ENCODE peak calls at places on chromosome 18, in ten cellular contexts. One of them, this sample, is unnamed.

GRCh38 chr18:31548825-31549224 is 42.9 kb upstream of the TTR start:
- DNase-seq in skeletal muscle cell: no peak
- DNase-seq in posterior vena cava: no peak
- DNase-seq in nephron progenitor cell: no peak
- DNase-seq in stimulated activated CD8-positive, alpha-beta memory T cell treated with anti-CD3 and anti-CD28 coated beads, Interleukin-12 subunit alpha, Interleukin-12 subunit beta, amount 100 ng/mL, for 1 hour: no peak
- DNase-seq in psoas muscle: no peak
- DNase-seq in AG08395: no peak
- DNase-seq in GM04504: no peak
- DNase-seq in activated CD4-positive, alpha-beta memory T cell treated with anti-CD3 and anti-CD28 coated beads, Interleukin-2, amount 10 ng/mL, durations not matched to agents 7 days and 5 days: no peak
- DNase-seq in NCI-H82: no peak
- DNase-seq in this sample: no peak

GRCh38 chr18:79164696-79165095 is 95.5 kb downstream of the ATP9B start:
- DNase-seq in skeletal muscle cell: no peak
- DNase-seq in posterior vena cava: no peak
- DNase-seq in nephron progenitor cell: no peak
- DNase-seq in stimulated activated CD8-positive, alpha-beta memory T cell treated with anti-CD3 and anti-CD28 coated beads, Interleukin-12 subunit alpha, Interleukin-12 subunit beta, amount 100 ng/mL, for 1 hour: no peak
- DNase-seq in psoas muscle: no peak
- DNase-seq in AG08395: no peak
- DNase-seq in GM04504: no peak
- DNase-seq in activated CD4-positive, alpha-beta memory T cell treated with anti-CD3 and anti-CD28 coated beads, Interleukin-2, amount 10 ng/mL, durations not matched to agents 7 days and 5 days: no peak
- DNase-seq in NCI-H82: no peak
- DNase-seq in this sample: no peak

GRCh38 chr18:9722691-9723090 is 14.6 kb downstream of the RAB31 start:
- DNase-seq in skeletal muscle cell: no peak
- DNase-seq in posterior vena cava: no peak
- DNase-seq in nephron progenitor cell: no peak
- DNase-seq in stimulated activated CD8-positive, alpha-beta memory T cell treated with anti-CD3 and anti-CD28 coated beads, Interleukin-12 subunit alpha, Interleukin-12 subunit beta, amount 100 ng/mL, for 1 hour: no peak
- DNase-seq in psoas muscle: no peak
- DNase-seq in AG08395: no peak
- DNase-seq in GM04504: no peak
- DNase-seq in activated CD4-positive, alpha-beta memory T cell treated with anti-CD3 and anti-CD28 coated beads, Interleukin-2, amount 10 ng/mL, durations not matched to agents 7 days and 5 days: no peak
- DNase-seq in NCI-H82: peak
- DNase-seq in this sample: no peak

GRCh38 chr18:26656401-26656943 is 108.1 kb upstream of the KCTD1 start:
- DNase-seq in skeletal muscle cell: no peak
- DNase-seq in posterior vena cava: no peak
- DNase-seq in nephron progenitor cell: no peak
- DNase-seq in stimulated activated CD8-positive, alpha-beta memory T cell treated with anti-CD3 and anti-CD28 coated beads, Interleukin-12 subunit alpha, Interleukin-12 subunit beta, amount 100 ng/mL, for 1 hour: no peak
- DNase-seq in psoas muscle: no peak
- DNase-seq in AG08395: no peak
- DNase-seq in GM04504: no peak
- DNase-seq in activated CD4-positive, alpha-beta memory T cell treated with anti-CD3 and anti-CD28 coated beads, Interleukin-2, amount 10 ng/mL, durations not matched to agents 7 days and 5 days: no peak
- DNase-seq in NCI-H82: no peak
- DNase-seq in this sample: no peak

GRCh38 chr18:10046178-10046807 is 132.5 kb downstream of the VAPA start:
- DNase-seq in skeletal muscle cell: no peak
- DNase-seq in posterior vena cava: no peak
- DNase-seq in nephron progenitor cell: no peak
- DNase-seq in stimulated activated CD8-positive, alpha-beta memory T cell treated with anti-CD3 and anti-CD28 coated beads, Interleukin-12 subunit alpha, Interleukin-12 subunit beta, amount 100 ng/mL, for 1 hour: no peak
- DNase-seq in psoas muscle: no peak
- DNase-seq in AG08395: no peak
- DNase-seq in GM04504: no peak
- DNase-seq in activated CD4-positive, alpha-beta memory T cell treated with anti-CD3 and anti-CD28 coated beads, Interleukin-2, amount 10 ng/mL, durations not matched to agents 7 days and 5 days: no peak
- DNase-seq in NCI-H82: no peak
- DNase-seq in this sample: no peak

GRCh38 chr18:5413447-5413846 is 117.9 kb upstream of the ZBTB14 start:
- DNase-seq in skeletal muscle cell: no peak
- DNase-seq in posterior vena cava: no peak
- DNase-seq in nephron progenitor cell: no peak
- DNase-seq in stimulated activated CD8-positive, alpha-beta memory T cell treated with anti-CD3 and anti-CD28 coated beads, Interleukin-12 subunit alpha, Interleukin-12 subunit beta, amount 100 ng/mL, for 1 hour: no peak
- DNase-seq in psoas muscle: no peak
- DNase-seq in AG08395: no peak
- DNase-seq in GM04504: no peak
- DNase-seq in activated CD4-positive, alpha-beta memory T cell treated with anti-CD3 and anti-CD28 coated beads, Interleukin-2, amount 10 ng/mL, durations not matched to agents 7 days and 5 days: no peak
- DNase-seq in NCI-H82: no peak
- DNase-seq in this sample: no peak

GRCh38 chr18:50956116-50956515 is 11.7 kb upstream of the ELAC1 start:
- DNase-seq in skeletal muscle cell: no peak
- DNase-seq in posterior vena cava: no peak
- DNase-seq in nephron progenitor cell: no peak
- DNase-seq in stimulated activated CD8-positive, alpha-beta memory T cell treated with anti-CD3 and anti-CD28 coated beads, Interleukin-12 subunit alpha, Interleukin-12 subunit beta, amount 100 ng/mL, for 1 hour: no peak
- DNase-seq in psoas muscle: no peak
- DNase-seq in AG08395: no peak
- DNase-seq in GM04504: no peak
- DNase-seq in activated CD4-positive, alpha-beta memory T cell treated with anti-CD3 and anti-CD28 coated beads, Interleukin-2, amount 10 ng/mL, durations not matched to agents 7 days and 5 days: no peak
- DNase-seq in NCI-H82: no peak
- DNase-seq in this sample: no peak

GRCh38 chr18:8989855-8990254 is 112.6 kb upstream of the NDUFV2 start:
- DNase-seq in skeletal muscle cell: no peak
- DNase-seq in posterior vena cava: no peak
- DNase-seq in nephron progenitor cell: no peak
- DNase-seq in stimulated activated CD8-positive, alpha-beta memory T cell treated with anti-CD3 and anti-CD28 coated beads, Interleukin-12 subunit alpha, Interleukin-12 subunit beta, amount 100 ng/mL, for 1 hour: no peak
- DNase-seq in psoas muscle: no peak
- DNase-seq in AG08395: no peak
- DNase-seq in GM04504: no peak
- DNase-seq in activated CD4-positive, alpha-beta memory T cell treated with anti-CD3 and anti-CD28 coated beads, Interleukin-2, amount 10 ng/mL, durations not matched to agents 7 days and 5 days: no peak
- DNase-seq in NCI-H82: no peak
- DNase-seq in this sample: no peak

GRCh38 chr18:71336811-71337210 is 1048.0 kb downstream of the SOCS6 start:
- DNase-seq in skeletal muscle cell: no peak
- DNase-seq in posterior vena cava: no peak
- DNase-seq in nephron progenitor cell: no peak
- DNase-seq in stimulated activated CD8-positive, alpha-beta memory T cell treated with anti-CD3 and anti-CD28 coated beads, Interleukin-12 subunit alpha, Interleukin-12 subunit beta, amount 100 ng/mL, for 1 hour: no peak
- DNase-seq in psoas muscle: no peak
- DNase-seq in AG08395: no peak
- DNase-seq in GM04504: no peak
- DNase-seq in activated CD4-positive, alpha-beta memory T cell treated with anti-CD3 and anti-CD28 coated beads, Interleukin-2, amount 10 ng/mL, durations not matched to agents 7 days and 5 days: no peak
- DNase-seq in NCI-H82: no peak
- DNase-seq in this sample: no peak

GRCh38 chr18:13605477-13605876 is 120.9 kb downstream of the FAM210A start:
- DNase-seq in skeletal muscle cell: no peak
- DNase-seq in posterior vena cava: no peak
- DNase-seq in nephron progenitor cell: no peak
- DNase-seq in stimulated activated CD8-positive, alpha-beta memory T cell treated with anti-CD3 and anti-CD28 coated beads, Interleukin-12 subunit alpha, Interleukin-12 subunit beta, amount 100 ng/mL, for 1 hour: no peak
- DNase-seq in psoas muscle: no peak
- DNase-seq in AG08395: no peak
- DNase-seq in GM04504: no peak
- DNase-seq in activated CD4-positive, alpha-beta memory T cell treated with anti-CD3 and anti-CD28 coated beads, Interleukin-2, amount 10 ng/mL, durations not matched to agents 7 days and 5 days: no peak
- DNase-seq in NCI-H82: no peak
- DNase-seq in this sample: no peak

This sample was measured in activated effector memory CD4-positive, alpha-beta T cell treated with anti-CD3 and anti-CD28 coated beads, Interleukin-2, amount 50 U/mL, for 16 hours.